ENCODE peak calls at places on chromosomes 2 and 18, in four cellular contexts. N is NCI-H1417, C is nephron progenitor cell, Q is NCI-H1092 treated with DMSO at 0.1 percent for 48 hours. V is an unnamed sample.

GRCh38 chr2:10514743-10515142 is 66.6 kb upstream of the ODC1 start:
- DNase-seq in N (no peak), C (no peak), Q (no peak), V (no peak)

GRCh38 chr2:161586517-161587167 is 37.6 kb upstream of the SLC4A10 start:
- DNase-seq in N (no peak), C (no peak), Q (peak), V (peak)

GRCh38 chr2:8214221-8214620 is 467.6 kb upstream of the ID2 start:
- DNase-seq in N (no peak), C (no peak), Q (no peak), V (no peak)

GRCh38 chr2:227826019-227826521 is 12.4 kb downstream of the CCL20 start:
- DNase-seq in N (no peak), C (no peak), Q (no peak), V (no peak)

GRCh38 chr18:79395308-79395640 is 456 bp upstream of the NFATC1 start:
- DNase-seq in N (no peak), C (no peak), Q (no peak), V (no peak)

GRCh38 chr2:133152801-133153200 is 415.5 kb downstream of the NCKAP5 start:
- DNase-seq in N (no peak), C (no peak), Q (no peak), V (no peak)

GRCh38 chr2:64296695-64297346 is 152.6 kb upstream of the PELI1 start:
- DNase-seq in N (no peak), C (peak), Q (no peak), V (no peak)

GRCh38 chr2:217437289-217437688 is 565.5 kb downstream of the TNS1 start:
- DNase-seq in N (no peak), C (no peak), Q (no peak), V (no peak)

GRCh38 chr18:7617738-7618422 is 50.8 kb downstream of the PTPRM start:
- DNase-seq in N (no peak), C (no peak), Q (no peak), V (no peak)

GRCh38 chr2:224222976-224223375 is 178.9 kb downstream of the FAM124B start:
- DNase-seq in N (no peak), C (no peak), Q (no peak), V (no peak)

V was measured in GM20000.